ENCODE peak calls at places on chromosomes 1 and 21, in four cellular contexts. T is H1, C is HCT116, D is DND-41. Q is an unnamed sample.

GRCh38 chr1:56094168-56094567 is 485.2 kb downstream of the PLPP3 start:
- DNase-seq in T (no peak), C (no peak), D (no peak), Q (peak; percentile 53)

GRCh38 chr1:106944721-106945120 is 111.8 kb upstream of the PRMT6 start:
- DNase-seq in T (no peak), C (no peak), D (no peak), Q (no peak)

GRCh38 chr1:9391620-9392019 is 98.9 kb downstream of the SPSB1 start:
- DNase-seq in T (no peak), C (no peak), D (no peak), Q (peak; percentile 13)

GRCh38 chr1:180633092-180634045 is 1.5 kb downstream of the XPR1 start:
- DNase-seq in T (no peak), C (no peak), D (no peak), Q (peak; percentile 60)

GRCh38 chr1:27001570-27002360 is 8.3 kb downstream of the TRNP1 start:
- DNase-seq in T (peak; percentile 54), C (no peak), D (no peak), Q (peak; percentile 69)

GRCh38 chr1:110053557-110054428 is 16.7 kb downstream of the ALX3 start:
- DNase-seq in T (peak; percentile 97), C (no peak), D (peak; percentile 60), Q (peak; percentile 53)

GRCh38 chr1:192251735-192252134 is 65.1 kb upstream of the RGS21 start:
- DNase-seq in T (no peak), C (no peak), D (no peak), Q (no peak)

GRCh38 chr1:248618878-248619277 is 16.0 kb downstream of the OR2T11 start:
- DNase-seq in T (no peak), C (peak; percentile 21), D (peak; percentile 51), Q (peak; percentile 76)

GRCh38 chr1:194369622-194370021 is 1183.2 kb upstream of the B3GALT2 start:
- DNase-seq in T (no peak), C (no peak), D (no peak), Q (no peak)

GRCh38 chr1:15410223-15410883 is 665 bp downstream of the EFHD2 start:
- DNase-seq in T (no peak), C (no peak), D (peak; percentile 28), Q (peak; percentile 37)

GRCh38 chr1:150615346-150616201 is 13.8 kb downstream of the ENSA start:
- DNase-seq in T (no peak), C (no peak), D (no peak), Q (no peak)

GRCh38 chr1:30754684-30755171 is 2.8 kb downstream of the LAPTM5 start:
- DNase-seq in T (no peak), C (no peak), D (no peak), Q (peak; percentile 20)

GRCh38 chr1:184492543-184492942 is 105.7 kb downstream of the C1orf21 start:
- DNase-seq in T (no peak), C (no peak), D (no peak), Q (no peak)

GRCh38 chr1:9784508-9785133 is 39.1 kb downstream of the CLSTN1 start:
- DNase-seq in T (no peak), C (peak; percentile 58), D (peak; percentile 70), Q (peak; percentile 66)

GRCh38 chr1:47809301-47810084 is 187.7 kb downstream of the TRABD2B start:
- DNase-seq in T (no peak), C (no peak), D (no peak), Q (no peak)

GRCh38 chr1:80731241-80731894 is 1069.4 kb upstream of the ADGRL2 start:
- DNase-seq in T (no peak), C (no peak), D (no peak), Q (no peak)

GRCh38 chr1:161068306-161069200 is 1.1 kb downstream of the ARHGAP30 start:
- DNase-seq in T (no peak), C (no peak), D (peak; percentile 92), Q (no peak)

GRCh38 chr1:188670837-188671236 is 1806.8 kb downstream of the BRINP3 start:
- DNase-seq in T (no peak), C (peak; percentile 66), D (no peak), Q (no peak)

GRCh38 chr1:2214541-2215241 is 13.4 kb upstream of the SKI start:
- DNase-seq in T (no peak), C (no peak), D (no peak), Q (no peak)

GRCh38 chr1:235898126-235898525 is 31.4 kb upstream of the LYST start:
- DNase-seq in T (no peak), C (no peak), D (no peak), Q (no peak)

GRCh38 chr1:3641046-3641760 is 8.7 kb downstream of the WRAP73 start:
- DNase-seq in T (no peak), C (no peak), D (no peak), Q (no peak)

GRCh38 chr21:27700974-27701614 is 734.2 kb upstream of the ADAMTS5 start:
- DNase-seq in T (peak; percentile 79), C (no peak), D (peak; percentile 77), Q (peak; percentile 92)

GRCh38 chr1:183912265-183912886 is 107.5 kb downstream of the RGL1 start:
- DNase-seq in T (no peak), C (no peak), D (no peak), Q (no peak)

GRCh38 chr1:30704271-30704670 is 19.1 kb downstream of the MATN1 start:
- DNase-seq in T (no peak), C (no peak), D (no peak), Q (peak; percentile 74)

GRCh38 chr21:27248791-27249190 is 281.9 kb upstream of the ADAMTS5 start:
- DNase-seq in T (no peak), C (no peak), D (no peak), Q (no peak)

GRCh38 chr1:168920456-168921094 is 185.9 kb upstream of the ATP1B1 start:
- DNase-seq in T (no peak), C (peak; percentile 7), D (no peak), Q (peak; percentile 45)

GRCh38 chr21:26154776-26155175 is 15.8 kb downstream of the APP start:
- DNase-seq in T (no peak), C (no peak), D (no peak), Q (no peak)

GRCh38 chr1:28737245-28738137 is 751 bp downstream of the YTHDF2 start:
- DNase-seq in T (peak; percentile 70), C (peak; percentile 27), D (peak; percentile 57), Q (peak; percentile 75)

GRCh38 chr1:83499998-83500397 is 498.9 kb downstream of the TTLL7 start:
- DNase-seq in T (no peak), C (no peak), D (no peak), Q (no peak)

DNA sequence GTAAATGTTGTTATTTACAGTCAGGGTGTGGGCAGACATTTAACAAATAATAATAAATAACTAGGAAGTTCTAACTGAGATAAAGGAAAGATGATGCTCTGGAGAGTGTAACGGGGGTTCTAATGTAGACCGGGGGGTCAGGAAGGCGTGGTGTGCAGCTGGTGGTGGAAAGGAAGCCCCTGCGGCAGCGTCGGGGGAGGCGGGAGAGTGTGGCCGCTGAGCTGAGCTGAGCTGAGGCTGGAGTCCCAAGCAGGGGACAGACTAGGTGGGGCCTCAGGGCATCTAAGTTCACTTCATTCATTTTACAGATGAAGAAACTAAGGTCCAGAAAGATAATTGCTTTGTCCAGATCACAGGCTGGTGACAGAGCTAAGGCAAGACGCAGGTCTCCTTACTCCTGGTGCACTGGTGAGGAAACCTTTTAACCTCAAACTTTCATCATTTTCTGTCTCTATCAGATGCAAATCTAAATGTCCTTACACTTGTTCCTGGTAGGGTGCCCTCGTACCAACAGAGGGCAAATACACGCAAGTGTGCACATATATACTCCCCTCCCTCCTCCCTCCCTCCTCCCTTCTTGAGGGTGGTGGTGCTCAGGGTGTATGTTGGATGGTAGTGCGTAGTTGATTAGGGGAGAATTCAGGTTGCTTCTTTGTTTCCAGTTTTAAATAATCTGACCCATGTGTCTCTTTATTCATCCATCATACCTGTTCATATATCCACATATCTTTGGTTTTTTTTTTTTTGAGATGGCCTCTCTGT is 44.2 kb downstream of the KIF26B start:
- DNase-seq in T (no peak), C (no peak), D (peak; percentile 49), Q (no peak)
- H3K9me3 ChIP-seq in T (no peaks in the 10 kb centered on the region), C (no peaks in the 10 kb centered on the region), D (no peaks in the 10 kb centered on the region), Q (no peaks in the 10 kb centered on the region)

DNA sequence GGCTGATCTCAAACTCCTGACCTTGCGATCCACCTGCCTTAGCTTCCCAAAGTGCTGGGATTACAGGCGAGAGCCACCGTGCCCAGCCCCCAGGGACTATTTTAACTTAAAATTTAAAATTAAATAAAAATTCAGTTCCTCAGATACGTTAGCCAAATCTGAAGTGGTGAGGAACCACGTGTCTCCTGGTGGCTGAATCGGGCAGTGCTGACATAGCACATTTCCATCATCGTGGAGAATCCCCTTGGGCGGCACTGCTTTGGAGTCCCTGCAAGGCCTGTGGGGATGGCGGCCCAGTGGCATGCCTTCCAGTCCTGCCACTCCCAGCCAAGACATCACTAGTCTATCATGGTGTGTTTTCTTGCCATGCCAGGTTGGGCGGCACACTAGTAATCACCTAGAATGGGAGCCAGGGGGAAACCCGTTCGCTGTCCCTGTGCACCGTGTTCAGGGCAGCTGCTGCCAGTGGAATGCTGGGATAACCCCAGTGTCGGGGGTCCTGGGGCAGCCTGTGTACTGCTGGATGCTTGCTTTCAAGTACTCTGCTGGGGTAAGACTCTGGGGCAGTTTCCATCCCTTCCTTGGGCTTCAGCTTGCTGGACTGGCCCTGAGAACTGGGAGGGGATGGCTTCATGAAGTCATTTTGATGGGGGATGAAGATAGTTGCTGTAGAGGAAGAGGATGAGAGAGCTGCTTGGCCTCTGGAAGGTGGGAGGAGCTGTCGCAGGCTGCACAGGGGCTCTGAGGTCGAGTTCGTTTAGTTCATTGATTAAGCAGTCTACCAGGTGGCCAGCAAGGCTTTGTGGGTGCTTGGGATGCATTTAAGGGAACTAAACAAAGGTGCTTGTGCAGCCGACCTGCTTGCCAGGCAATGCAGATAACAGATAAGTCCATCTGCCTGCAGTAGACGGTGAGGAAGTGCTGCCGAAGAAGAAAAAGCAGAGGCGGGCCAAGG is 4.6 kb downstream of the ZBTB48 start:
- DNase-seq in T (no peak), C (no peak), D (no peak), Q (peak; percentile 42)
- H3K4me1 ChIP-seq in T (peaks cover 7% of the 10 kb centered on the region), C (peaks cover 9% of the 10 kb centered on the region), D (peaks cover 25% of the 10 kb centered on the region), Q (peaks cover 8% of the 10 kb centered on the region)

DNA sequence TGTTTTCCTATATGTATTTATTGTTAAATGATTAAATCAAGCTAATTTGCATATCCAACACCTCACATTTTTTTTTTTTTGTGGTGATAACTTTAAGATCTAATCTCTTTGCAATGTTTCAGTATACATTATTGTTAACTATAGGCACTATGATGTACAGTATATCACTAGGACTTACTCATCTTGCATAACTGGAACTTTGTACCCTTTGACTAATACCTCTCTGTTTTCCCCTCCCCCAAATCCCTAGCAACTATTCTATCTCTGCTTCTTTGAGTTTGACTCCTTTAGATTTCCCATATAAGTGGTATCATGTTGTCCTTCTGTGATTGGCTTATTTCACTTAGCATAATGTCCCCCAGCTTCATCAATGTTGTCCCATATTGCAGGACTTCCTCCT is 9.7 kb upstream of the C1orf53 start:
- DNase-seq in T (no peak), C (no peak), D (no peak), Q (no peak)
- H2AFZ ChIP-seq in T (no peak overlapping the region), C (no peak overlapping the region), D (no peak overlapping the region), Q (no peak overlapping the region)

GRCh38 chr1:226104671-226105121 is 42.2 kb downstream of the H3-3A start:
- DNase-seq in T (no peak), C (no peak), D (no peak), Q (peak; percentile 67)
- H3K9me3 ChIP-seq in T (no peaks in the 10 kb centered on the region), C (no peaks in the 10 kb centered on the region), D (no peaks in the 10 kb centered on the region), Q (no peaks in the 10 kb centered on the region)

GRCh38 chr1:170698301-170698700 is 34.4 kb downstream of the PRRX1 start:
- DNase-seq in T (no peak), C (no peak), D (no peak), Q (no peak)

GRCh38 chr1:170694172-170694926 is 30.4 kb downstream of the PRRX1 start:
- DNase-seq in T (no peak), C (no peak), D (no peak), Q (peak; percentile 52)

GRCh38 chr1:170696591-170697337 is 32.8 kb downstream of the PRRX1 start:
- DNase-seq in T (no peak), C (no peak), D (no peak), Q (no peak)

GRCh38 chr1:170697338-170697715 is 33.4 kb downstream of the PRRX1 start:
- DNase-seq in T (no peak), C (no peak), D (no peak), Q (no peak)

GRCh38 chr1:170695955-170696590 is 32.1 kb downstream of the PRRX1 start:
- DNase-seq in T (no peak), C (no peak), D (no peak), Q (no peak)
- H3K4me1 ChIP-seq in T (no peaks in the 10 kb centered on the region), C (no peaks in the 10 kb centered on the region), D (peaks cover 3% of the 10 kb centered on the region), Q (peaks cover 86% of the 10 kb centered on the region)